ENCODE peak calls at places on chromosomes 6 and 20, in eight cellular contexts. H, I, Q, K, L, G, N and B are unnamed samples.
A peak's percentile ranks its signal among the peaks of the same experiment; 100 is the strongest.

GRCh38 chr20:53434662-53435061 is 159.0 kb downstream of the ZNF217 start:
- DNase-seq in Q (no peak), K (no peak), I (no peak), L (no peak), N (no peak), H (no peak), G (no peak), B (no peak)

GRCh38 chr6:112396221-112396620 is 49.1 kb downstream of the RFPL4B start:
- DNase-seq in I (no peak), N (no peak), L (no peak), H (no peak), G (no peak), K (no peak), Q (no peak), B (no peak)

GRCh38 chr6:41644297-41644879 is 6.1 kb downstream of the MDFI start:
- DNase-seq in Q (no peak), K (no peak), N (no peak), I (no peak), G (no peak), L (no peak), H (peak; percentile 29), B (no peak)

GRCh38 chr6:135728589-135728988 is 122.9 kb upstream of the PDE7B start:
- DNase-seq in I (no peak), Q (no peak), L (no peak), K (no peak), N (no peak), G (no peak), H (no peak), B (no peak)

GRCh38 chr6:45967363-45967762 is 48.3 kb downstream of the CLIC5 start:
- DNase-seq in L (no peak), K (no peak), Q (no peak), N (no peak), G (no peak), I (no peak), H (no peak), B (no peak)

GRCh38 chr6:106724848-106725247 is 95.5 kb downstream of the QRSL1 start:
- DNase-seq in N (no peak), K (no peak), Q (no peak), L (no peak), I (no peak), H (no peak), G (no peak), B (no peak)

GRCh38 chr6:113763883-113764282 is 93.3 kb upstream of the MARCKS start:
- DNase-seq in H (peak; percentile 22), G (no peak), N (no peak), Q (no peak), K (no peak), I (no peak), L (no peak), B (no peak)

GRCh38 chr20:56925696-56926101 is 296.6 kb downstream of the TFAP2C start:
- DNase-seq in N (no peak), K (no peak), Q (no peak), I (peak; percentile 43), H (no peak), G (no peak), L (no peak), B (no peak)

GRCh38 chr6:125748534-125749111 is 809 bp upstream of the HEY2 start:
- DNase-seq in Q (no peak), K (peak; percentile 45), I (peak; percentile 10), L (no peak), G (no peak), N (no peak), H (peak; percentile 14), B (no peak)

GRCh38 chr6:90131091-90131490 is 165.6 kb downstream of the BACH2 start:
- DNase-seq in Q (no peak), K (no peak), H (no peak), L (no peak), G (no peak), I (no peak), N (no peak), B (no peak)

GRCh38 chr20:19205999-19206398 is 6.4 kb upstream of the SLC24A3 start:
- DNase-seq in L (no peak), Q (peak; percentile 28), K (peak; percentile 63), H (peak; percentile 86), G (peak; percentile 66), N (peak; percentile 70), I (peak; percentile 21), B (peak; percentile 71)

GRCh38 chr6:150617496-150618460 is 18.1 kb downstream of the PLEKHG1 start:
- DNase-seq in H (no peak), Q (no peak), N (no peak), G (no peak), L (no peak), I (no peak), K (no peak), B (no peak)